ENCODE peak calls at places on chromosome 4, in seven cellular contexts. One of them, this sample, is unnamed.

GRCh38 chr4:70640192-70640591 is 11.6 kb downstream of the ENAM start:
- DNase-seq in A549: no peak
- DNase-seq in testis: no peak
- DNase-seq in brain microvascular endothelial cell: no peak
- DNase-seq in CD4-positive, alpha-beta memory T cell: no peak
- DNase-seq in upper lobe of right lung: no peak
- DNase-seq in hepatocyte: no peak
- DNase-seq in this sample: no peak

GRCh38 chr4:53659112-53659511 is 67.8 kb upstream of the LNX1 start:
- DNase-seq in testis: no peak
- DNase-seq in hepatocyte: no peak
- DNase-seq in brain microvascular endothelial cell: no peak
- DNase-seq in A549: no peak
- DNase-seq in CD4-positive, alpha-beta memory T cell: no peak
- DNase-seq in upper lobe of right lung: no peak
- DNase-seq in this sample: no peak

GRCh38 chr4:38298868-38299713 is 338.9 kb downstream of the PTTG2 start:
- DNase-seq in hepatocyte: no peak
- DNase-seq in brain microvascular endothelial cell: no peak
- DNase-seq in A549: no peak
- DNase-seq in CD4-positive, alpha-beta memory T cell: no peak
- DNase-seq in testis: no peak
- DNase-seq in upper lobe of right lung: no peak
- DNase-seq in this sample: no peak

GRCh38 chr4:113499696-113500095 is 261.8 kb downstream of the CAMK2D start:
- DNase-seq in hepatocyte: peak; percentile 21
- DNase-seq in upper lobe of right lung: no peak
- DNase-seq in A549: no peak
- DNase-seq in testis: no peak
- DNase-seq in CD4-positive, alpha-beta memory T cell: no peak
- DNase-seq in brain microvascular endothelial cell: peak; percentile 65
- DNase-seq in this sample: no peak

GRCh38 chr4:26152051-26152450 is 168.8 kb upstream of the RBPJ start:
- DNase-seq in brain microvascular endothelial cell: no peak
- DNase-seq in hepatocyte: no peak
- DNase-seq in testis: no peak
- DNase-seq in A549: no peak
- DNase-seq in upper lobe of right lung: no peak
- DNase-seq in CD4-positive, alpha-beta memory T cell: no peak
- DNase-seq in this sample: no peak

GRCh38 chr4:48030470-48030869 is 13.9 kb downstream of the NIPAL1 start:
- DNase-seq in hepatocyte: no peak
- DNase-seq in upper lobe of right lung: no peak
- DNase-seq in testis: no peak
- DNase-seq in A549: no peak
- DNase-seq in CD4-positive, alpha-beta memory T cell: no peak
- DNase-seq in brain microvascular endothelial cell: no peak
- DNase-seq in this sample: no peak

GRCh38 chr4:3873446-3874415 is 107.5 kb downstream of the ADRA2C start:
- DNase-seq in brain microvascular endothelial cell: no peak
- DNase-seq in A549: peak; percentile 16
- DNase-seq in hepatocyte: no peak
- DNase-seq in testis: no peak
- DNase-seq in CD4-positive, alpha-beta memory T cell: no peak
- DNase-seq in upper lobe of right lung: peak; percentile 57
- DNase-seq in this sample: no peak

GRCh38 chr4:42412251-42412650 is 15.0 kb downstream of the SHISA3 start:
- DNase-seq in hepatocyte: no peak
- DNase-seq in CD4-positive, alpha-beta memory T cell: no peak
- DNase-seq in A549: no peak
- DNase-seq in testis: no peak
- DNase-seq in brain microvascular endothelial cell: peak; percentile 54
- DNase-seq in upper lobe of right lung: no peak
- DNase-seq in this sample: no peak

GRCh38 chr4:132218406-132218805 is 930.7 kb upstream of the PCDH10 start:
- DNase-seq in upper lobe of right lung: no peak
- DNase-seq in A549: no peak
- DNase-seq in CD4-positive, alpha-beta memory T cell: no peak
- DNase-seq in brain microvascular endothelial cell: no peak
- DNase-seq in hepatocyte: no peak
- DNase-seq in testis: no peak
- DNase-seq in this sample: no peak

GRCh38 chr4:179040259-179040658 is 1598.0 kb upstream of the AGA start:
- DNase-seq in CD4-positive, alpha-beta memory T cell: no peak
- DNase-seq in hepatocyte: no peak
- DNase-seq in testis: no peak
- DNase-seq in upper lobe of right lung: no peak
- DNase-seq in brain microvascular endothelial cell: no peak
- DNase-seq in A549: no peak
- DNase-seq in this sample: no peak

GRCh38 chr4:1542516-1543320 is 136.5 kb upstream of the NKX1-1 start:
- DNase-seq in A549: no peak
- DNase-seq in CD4-positive, alpha-beta memory T cell: no peak
- DNase-seq in hepatocyte: no peak
- DNase-seq in testis: no peak
- DNase-seq in upper lobe of right lung: no peak
- DNase-seq in brain microvascular endothelial cell: no peak
- DNase-seq in this sample: no peak

GRCh38 chr4:148787831-148788477 is 345.7 kb upstream of the NR3C2 start:
- DNase-seq in upper lobe of right lung: no peak
- DNase-seq in CD4-positive, alpha-beta memory T cell: no peak
- DNase-seq in testis: no peak
- DNase-seq in A549: no peak
- DNase-seq in hepatocyte: no peak
- DNase-seq in brain microvascular endothelial cell: no peak
- DNase-seq in this sample: no peak

GRCh38 chr4:7721984-7722551 is 217.6 kb downstream of the AFAP1 start:
- DNase-seq in CD4-positive, alpha-beta memory T cell: no peak
- DNase-seq in A549: peak; percentile 40
- DNase-seq in hepatocyte: no peak
- DNase-seq in brain microvascular endothelial cell: peak; percentile 9
- DNase-seq in testis: no peak
- DNase-seq in upper lobe of right lung: no peak
- DNase-seq in this sample: no peak

GRCh38 chr4:20194079-20195013 is 57.4 kb upstream of the SLIT2 start:
- DNase-seq in brain microvascular endothelial cell: peak; percentile 25
- DNase-seq in A549: no peak
- DNase-seq in CD4-positive, alpha-beta memory T cell: no peak
- DNase-seq in upper lobe of right lung: no peak
- DNase-seq in testis: no peak
- DNase-seq in hepatocyte: no peak
- DNase-seq in this sample: no peak

GRCh38 chr4:107312366-107312765 is 276.3 kb upstream of the DKK2 start:
- DNase-seq in upper lobe of right lung: no peak
- DNase-seq in brain microvascular endothelial cell: peak; percentile 19
- DNase-seq in testis: no peak
- DNase-seq in A549: no peak
- DNase-seq in hepatocyte: no peak
- DNase-seq in CD4-positive, alpha-beta memory T cell: no peak
- DNase-seq in this sample: no peak

GRCh38 chr4:8396762-8397406 is 43.6 kb downstream of the ACOX3 start:
- DNase-seq in A549: no peak
- DNase-seq in hepatocyte: no peak
- DNase-seq in brain microvascular endothelial cell: no peak
- DNase-seq in upper lobe of right lung: no peak
- DNase-seq in CD4-positive, alpha-beta memory T cell: no peak
- DNase-seq in testis: no peak
- DNase-seq in this sample: no peak

GRCh38 chr4:58515206-58515605 is 1405.0 kb upstream of the IGFBP7 start:
- DNase-seq in testis: no peak
- DNase-seq in brain microvascular endothelial cell: no peak
- DNase-seq in A549: no peak
- DNase-seq in hepatocyte: no peak
- DNase-seq in CD4-positive, alpha-beta memory T cell: no peak
- DNase-seq in upper lobe of right lung: no peak
- DNase-seq in this sample: no peak

GRCh38 chr4:123848615-123849014 is 452.0 kb downstream of the SPRY1 start:
- DNase-seq in CD4-positive, alpha-beta memory T cell: no peak
- DNase-seq in upper lobe of right lung: no peak
- DNase-seq in brain microvascular endothelial cell: no peak
- DNase-seq in hepatocyte: no peak
- DNase-seq in A549: no peak
- DNase-seq in testis: no peak
- DNase-seq in this sample: no peak

GRCh38 chr4:87492617-87493016 is 36.6 kb downstream of the SPARCL1 start:
- DNase-seq in brain microvascular endothelial cell: no peak
- DNase-seq in CD4-positive, alpha-beta memory T cell: no peak
- DNase-seq in upper lobe of right lung: no peak
- DNase-seq in testis: no peak
- DNase-seq in hepatocyte: no peak
- DNase-seq in A549: no peak
- DNase-seq in this sample: peak; percentile 80

GRCh38 chr4:108335081-108335480 is 166.3 kb upstream of the LEF1 start:
- DNase-seq in CD4-positive, alpha-beta memory T cell: no peak
- DNase-seq in testis: no peak
- DNase-seq in brain microvascular endothelial cell: no peak
- DNase-seq in A549: no peak
- DNase-seq in hepatocyte: no peak
- DNase-seq in upper lobe of right lung: no peak
- DNase-seq in this sample: no peak

GRCh38 chr4:88690355-88690754 is 7.3 kb downstream of the NAP1L5 start:
- DNase-seq in testis: no peak
- DNase-seq in upper lobe of right lung: no peak
- DNase-seq in CD4-positive, alpha-beta memory T cell: no peak
- DNase-seq in A549: peak; percentile 18
- DNase-seq in hepatocyte: no peak
- DNase-seq in brain microvascular endothelial cell: peak; percentile 41
- DNase-seq in this sample: no peak

GRCh38 chr4:109301691-109302365 is 630 bp downstream of the COL25A1 start:
- DNase-seq in testis: no peak
- DNase-seq in hepatocyte: peak; percentile 4
- DNase-seq in A549: no peak
- DNase-seq in CD4-positive, alpha-beta memory T cell: no peak
- DNase-seq in brain microvascular endothelial cell: no peak
- DNase-seq in upper lobe of right lung: no peak
- DNase-seq in this sample: no peak

GRCh38 chr4:182593864-182594263 is 323.3 kb downstream of the DCTD start:
- DNase-seq in brain microvascular endothelial cell: peak; percentile 18
- DNase-seq in hepatocyte: no peak
- DNase-seq in A549: no peak
- DNase-seq in upper lobe of right lung: no peak
- DNase-seq in testis: no peak
- DNase-seq in CD4-positive, alpha-beta memory T cell: no peak
- DNase-seq in this sample: no peak

GRCh38 chr4:88880501-88881226 is 176.3 kb downstream of the FAM13A start:
- DNase-seq in CD4-positive, alpha-beta memory T cell: no peak
- DNase-seq in testis: no peak
- DNase-seq in upper lobe of right lung: no peak
- DNase-seq in brain microvascular endothelial cell: no peak
- DNase-seq in A549: no peak
- DNase-seq in hepatocyte: no peak
- DNase-seq in this sample: no peak

GRCh38 chr4:34039766-34040165 is 2204.5 kb downstream of the ARAP2 start:
- DNase-seq in hepatocyte: no peak
- DNase-seq in CD4-positive, alpha-beta memory T cell: no peak
- DNase-seq in upper lobe of right lung: no peak
- DNase-seq in testis: peak; percentile 35
- DNase-seq in A549: no peak
- DNase-seq in brain microvascular endothelial cell: no peak
- DNase-seq in this sample: no peak

GRCh38 chr4:169225058-169225751 is 45.6 kb downstream of the SH3RF1 start:
- DNase-seq in brain microvascular endothelial cell: peak; percentile 79
- DNase-seq in testis: no peak
- DNase-seq in hepatocyte: peak; percentile 73
- DNase-seq in A549: peak; percentile 72
- DNase-seq in upper lobe of right lung: no peak
- DNase-seq in CD4-positive, alpha-beta memory T cell: no peak
- DNase-seq in this sample: no peak

DNA sequence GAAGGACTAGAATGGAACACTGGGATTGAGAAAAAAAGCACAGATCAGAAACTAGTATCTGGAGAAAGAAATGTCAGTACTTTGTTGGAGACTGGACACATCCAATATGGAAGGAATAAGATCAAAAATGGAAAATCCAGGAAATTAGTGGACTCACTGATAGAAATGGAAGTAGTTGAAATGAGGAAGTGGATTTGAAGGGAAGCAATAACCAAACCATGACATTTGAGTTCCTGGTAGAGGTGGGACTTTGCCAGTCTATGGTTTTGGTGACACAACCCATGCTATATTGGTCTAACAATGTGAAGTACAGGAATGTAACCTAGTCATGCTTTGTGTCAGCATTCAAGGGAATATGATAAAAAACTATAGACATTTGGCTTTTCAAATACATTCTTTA is 112.8 kb downstream of the TMA16 start:
- DNase-seq in testis: no peak
- DNase-seq in brain microvascular endothelial cell: no peak
- DNase-seq in hepatocyte: no peak
- DNase-seq in upper lobe of right lung: no peak
- DNase-seq in CD4-positive, alpha-beta memory T cell: no peak
- DNase-seq in A549: no peak
- DNase-seq in this sample: no peak
- H3K27ac ChIP-seq in testis: no peak overlapping the region
- H3K27ac ChIP-seq in brain microvascular endothelial cell: no peak overlapping the region
- H3K27ac ChIP-seq in hepatocyte: no peak overlapping the region
- H3K27ac ChIP-seq in upper lobe of right lung: peak overlapping the region; percentile 25
- H3K27ac ChIP-seq in CD4-positive, alpha-beta memory T cell: no peak overlapping the region
- H3K27ac ChIP-seq in A549: no peak overlapping the region
- H3K27ac ChIP-seq in this sample: no peak overlapping the region

GRCh38 chr4:93183589-93183988 is 645.0 kb upstream of the ATOH1 start:
- DNase-seq in hepatocyte: no peak
- DNase-seq in CD4-positive, alpha-beta memory T cell: no peak
- DNase-seq in A549: no peak
- DNase-seq in testis: no peak
- DNase-seq in brain microvascular endothelial cell: no peak
- DNase-seq in upper lobe of right lung: no peak
- DNase-seq in this sample: no peak
- H3K4me3 ChIP-seq in hepatocyte: no peak overlapping the region
- H3K4me3 ChIP-seq in CD4-positive, alpha-beta memory T cell: no peak overlapping the region
- H3K4me3 ChIP-seq in A549: no peak overlapping the region
- H3K4me3 ChIP-seq in testis: no peak overlapping the region
- H3K4me3 ChIP-seq in brain microvascular endothelial cell: no peak overlapping the region
- H3K4me3 ChIP-seq in upper lobe of right lung: no peak overlapping the region
- H3K4me3 ChIP-seq in this sample: no peak overlapping the region

DNA sequence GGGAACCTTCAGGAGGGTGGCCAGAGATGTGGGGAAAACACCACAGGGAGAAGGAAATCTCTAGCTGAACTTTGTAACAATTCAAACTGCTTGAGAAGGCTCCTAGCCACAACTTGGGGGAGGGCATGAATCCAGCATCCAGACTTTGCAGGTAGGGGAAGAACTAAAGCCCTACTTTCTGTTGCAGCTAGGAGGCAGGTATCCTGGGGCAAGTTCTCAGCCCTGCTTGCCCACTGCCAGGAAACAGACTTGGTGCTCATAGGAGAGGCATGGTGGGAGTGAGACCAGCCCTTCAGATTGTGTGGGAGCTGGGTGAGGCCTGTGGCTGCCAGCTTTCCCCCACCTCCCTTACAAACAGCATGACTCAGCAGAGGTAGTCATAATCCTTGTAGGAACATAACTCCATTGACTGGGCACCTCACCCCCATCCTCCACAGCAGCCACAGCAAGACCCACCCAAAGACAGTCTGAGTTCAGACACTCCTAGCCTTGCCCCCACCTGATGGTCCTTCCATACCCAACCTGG is 209.5 kb upstream of the CPEB2 start:
- DNase-seq in hepatocyte: no peak
- DNase-seq in testis: no peak
- DNase-seq in CD4-positive, alpha-beta memory T cell: no peak
- DNase-seq in upper lobe of right lung: no peak
- DNase-seq in brain microvascular endothelial cell: no peak
- DNase-seq in A549: peak; percentile 13
- DNase-seq in this sample: no peak
- H3K27ac ChIP-seq in hepatocyte: no peak overlapping the region
- H3K27ac ChIP-seq in testis: no peak overlapping the region
- H3K27ac ChIP-seq in CD4-positive, alpha-beta memory T cell: no peak overlapping the region
- H3K27ac ChIP-seq in upper lobe of right lung: no peak overlapping the region
- H3K27ac ChIP-seq in brain microvascular endothelial cell: no peak overlapping the region
- H3K27ac ChIP-seq in A549: peak overlapping the region; percentile 48
- H3K27ac ChIP-seq in this sample: no peak overlapping the region

GRCh38 chr4:102272318-102272717 is 73.0 kb downstream of the SLC39A8 start:
- DNase-seq in CD4-positive, alpha-beta memory T cell: no peak
- DNase-seq in brain microvascular endothelial cell: no peak
- DNase-seq in testis: no peak
- DNase-seq in A549: no peak
- DNase-seq in hepatocyte: no peak
- DNase-seq in upper lobe of right lung: no peak
- DNase-seq in this sample: no peak
- H3K4me3 ChIP-seq in CD4-positive, alpha-beta memory T cell: no peak overlapping the region
- H3K4me3 ChIP-seq in brain microvascular endothelial cell: no peak overlapping the region
- H3K4me3 ChIP-seq in testis: no peak overlapping the region
- H3K4me3 ChIP-seq in A549: no peak overlapping the region
- H3K4me3 ChIP-seq in hepatocyte: no peak overlapping the region
- H3K4me3 ChIP-seq in upper lobe of right lung: no peak overlapping the region
- H3K4me3 ChIP-seq in this sample: no peak overlapping the region

This sample was measured in tibial artery.